ENCODE peak calls at places on chromosomes 11 and 22, in ten cellular contexts. W is activated T-cell treated with anti-CD3 and anti-CD28 coated beads for 1 hour, X is HCT116, I is COR-L47, K is DMS153, C is coronary artery, F is NCI-H1092, A is colonic mucosa, M is amniotic stem cell, P is kidney epithelial cell. O is an unnamed sample.

GRCh38 chr22:45010532-45010900 is 711 bp upstream of the PHF21B start:
- DNase-seq in W (no peak), X (no peak), I (peak), K (no peak), C (no peak), F (no peak), A (no peak), M (no peak), P (no peak), O (no peak)

GRCh38 chr11:58621586-58622262 is 741 bp upstream of the CNTF start:
- DNase-seq in W (no peak), X (no peak), I (no peak), K (no peak), C (no peak), F (no peak), A (no peak), M (no peak), P (no peak), O (no peak)

GRCh38 chr11:128720522-128720985 is 26.7 kb downstream of the FLI1 start:
- DNase-seq in W (no peak), X (no peak), I (no peak), K (no peak), C (no peak), F (no peak), A (no peak), M (no peak), P (no peak), O (no peak)

GRCh38 chr11:30370164-30370563 is 47.3 kb downstream of the ARL14EP start:
- DNase-seq in W (no peak), X (no peak), I (no peak), K (no peak), C (no peak), F (no peak), A (no peak), M (no peak), P (no peak), O (no peak)

GRCh38 chr11:27429740-27430451 is 42.7 kb downstream of the LGR4 start:
- DNase-seq in W (no peak), X (no peak), I (peak), K (no peak), C (no peak), F (no peak), A (no peak), M (no peak), P (no peak), O (no peak)

GRCh38 chr22:45429424-45429823 is 15.9 kb downstream of the RIBC2 start:
- DNase-seq in W (no peak), X (no peak), I (no peak), K (no peak), C (peak), F (no peak), A (no peak), M (no peak), P (no peak), O (no peak)

GRCh38 chr11:57476223-57476882 is 16.0 kb downstream of the RTN4RL2 start:
- DNase-seq in W (no peak), X (no peak), I (no peak), K (no peak), C (no peak), F (no peak), A (peak), M (no peak), P (no peak), O (peak)

GRCh38 chr22:18056161-18056666 is 21.6 kb upstream of the PEX26 start:
- DNase-seq in W (no peak), X (no peak), I (no peak), K (peak), C (no peak), F (no peak), A (no peak), M (peak), P (no peak), O (no peak)

GRCh38 chr22:43128116-43128515 is 15.1 kb downstream of the MCAT start:
- DNase-seq in W (no peak), X (no peak), I (no peak), K (no peak), C (no peak), F (no peak), A (no peak), M (no peak), P (no peak), O (no peak)

GRCh38 chr11:61531033-61531432 is 22.5 kb downstream of the LRRC10B start:
- DNase-seq in W (no peak), X (no peak), I (no peak), K (no peak), C (no peak), F (no peak), A (no peak), M (no peak), P (no peak), O (peak)

GRCh38 chr22:43013355-43014061 is 1.4 kb downstream of the PACSIN2 start:
- DNase-seq in W (no peak), X (no peak), I (no peak), K (no peak), C (no peak), F (no peak), A (peak), M (no peak), P (no peak), O (no peak)

GRCh38 chr11:27370374-27370773 is 7.4 kb upstream of the CCDC34 start:
- DNase-seq in W (no peak), X (no peak), I (peak), K (no peak), C (no peak), F (no peak), A (no peak), M (no peak), P (no peak), O (no peak)

GRCh38 chr11:69471329-69472052 is 10.0 kb upstream of the LINC01488 start:
- DNase-seq in W (no peak), X (no peak), I (no peak), K (no peak), C (no peak), F (no peak), A (no peak), M (no peak), P (peak), O (no peak)

GRCh38 chr11:765802-766091 is 11.5 kb downstream of the GATD1 start:
- DNase-seq in W (no peak), X (no peak), I (no peak), K (no peak), C (no peak), F (no peak), A (no peak), M (no peak), P (no peak), O (no peak)

GRCh38 chr22:46457502-46458488 is 79.6 kb downstream of the CELSR1 start:
- DNase-seq in W (no peak), X (no peak), I (no peak), K (no peak), C (no peak), F (no peak), A (no peak), M (no peak), P (peak), O (no peak)

GRCh38 chr11:13338437-13339069 is 61.0 kb downstream of the BMAL1 start:
- DNase-seq in W (no peak), X (no peak), I (no peak), K (no peak), C (no peak), F (no peak), A (no peak), M (no peak), P (no peak), O (no peak)

GRCh38 chr22:19941365-19942070 is at the start of the genes COMT and TXNRD2:
- DNase-seq in W (peak), X (no peak), I (peak), K (peak), C (no peak), F (peak), A (peak), M (no peak), P (no peak), O (peak)

GRCh38 chr11:71339178-71339881 is 87.0 kb upstream of the SHANK2 start:
- DNase-seq in W (no peak), X (no peak), I (no peak), K (no peak), C (peak), F (no peak), A (no peak), M (no peak), P (no peak), O (peak)

GRCh38 chr11:4074266-4074665 is 20.3 kb upstream of the RRM1 start:
- DNase-seq in W (no peak), X (no peak), I (no peak), K (no peak), C (no peak), F (no peak), A (no peak), M (no peak), P (no peak), O (no peak)

GRCh38 chr11:64788321-64789215 is 10.2 kb upstream of the SF1 start:
- DNase-seq in W (no peak), X (no peak), I (no peak), K (no peak), C (no peak), F (no peak), A (no peak), M (no peak), P (no peak), O (no peak)

GRCh38 chr22:49820984-49821383 is 6.7 kb downstream of the BRD1 start:
- DNase-seq in W (no peak), X (no peak), I (no peak), K (no peak), C (no peak), F (no peak), A (no peak), M (no peak), P (no peak), O (peak)

GRCh38 chr11:128845334-128845780 is 21.7 kb downstream of the KCNJ1 start:
- DNase-seq in W (no peak), X (no peak), I (no peak), K (no peak), C (no peak), F (no peak), A (no peak), M (no peak), P (no peak), O (no peak)

GRCh38 chr11:117970400-117971024 is 15.7 kb upstream of the IL10RA start:
- DNase-seq in W (no peak), X (no peak), I (no peak), K (peak), C (no peak), F (no peak), A (peak), M (no peak), P (no peak), O (no peak)

GRCh38 chr11:133762538-133762937 is 82.8 kb downstream of the SPATA19 start:
- DNase-seq in W (no peak), X (no peak), I (no peak), K (no peak), C (no peak), F (no peak), A (no peak), M (no peak), P (no peak), O (no peak)

O was measured in left lobe of liver.